ENCODE peak calls at places on chromosomes 7 and 10, in ten cellular contexts. One of them, this sample, is unnamed. For H3K4me1 and H3K27me3, the result is how much of the 10 kb centered on the place peaks cover.

GRCh38 chr10:15856328-15857000 is 3.8 kb downstream of the MINDY3 start:
- DNase-seq in neuronal stem cell: no peak
- DNase-seq in SK-N-SH: peak
- DNase-seq in GM12878: no peak
- DNase-seq in neural progenitor cell: no peak
- DNase-seq in mesendoderm: peak
- DNase-seq in HCT116: no peak
- DNase-seq in mesenchymal stem cell: peak
- DNase-seq in adipocyte: peak
- DNase-seq in IMR-90: no peak
- DNase-seq in this sample: no peak

GRCh38 chr7:46029111-46029704 is 108.1 kb upstream of the IGFBP3 start:
- DNase-seq in mesendoderm: peak
- DNase-seq in GM12878: no peak
- DNase-seq in neuronal stem cell: no peak
- DNase-seq in mesenchymal stem cell: no peak
- DNase-seq in HCT116: no peak
- DNase-seq in neural progenitor cell: no peak
- DNase-seq in IMR-90: no peak
- DNase-seq in SK-N-SH: peak
- DNase-seq in adipocyte: no peak
- DNase-seq in this sample: no peak

GRCh38 chr7:83466956-83467355 is 182.0 kb downstream of the SEMA3E start:
- DNase-seq in neuronal stem cell: no peak
- DNase-seq in mesenchymal stem cell: no peak
- DNase-seq in GM12878: no peak
- DNase-seq in adipocyte: no peak
- DNase-seq in HCT116: no peak
- DNase-seq in IMR-90: no peak
- DNase-seq in mesendoderm: peak
- DNase-seq in SK-N-SH: no peak
- DNase-seq in neural progenitor cell: no peak
- DNase-seq in this sample: no peak

GRCh38 chr10:129192344-129193128 is 274.5 kb upstream of the MGMT start:
- DNase-seq in HCT116: no peak
- DNase-seq in GM12878: no peak
- DNase-seq in neural progenitor cell: no peak
- DNase-seq in SK-N-SH: no peak
- DNase-seq in IMR-90: no peak
- DNase-seq in adipocyte: no peak
- DNase-seq in mesendoderm: peak
- DNase-seq in neuronal stem cell: no peak
- DNase-seq in mesenchymal stem cell: no peak
- DNase-seq in this sample: no peak

GRCh38 chr7:50677279-50677996 is 105.3 kb downstream of the GRB10 start:
- DNase-seq in GM12878: no peak
- DNase-seq in neuronal stem cell: no peak
- DNase-seq in SK-N-SH: no peak
- DNase-seq in mesendoderm: no peak
- DNase-seq in HCT116: no peak
- DNase-seq in IMR-90: no peak
- DNase-seq in neural progenitor cell: no peak
- DNase-seq in mesenchymal stem cell: no peak
- DNase-seq in adipocyte: no peak
- DNase-seq in this sample: no peak

GRCh38 chr7:153320005-153320404 is 560.5 kb downstream of the ACTR3B start:
- DNase-seq in mesenchymal stem cell: no peak
- DNase-seq in mesendoderm: no peak
- DNase-seq in HCT116: no peak
- DNase-seq in neural progenitor cell: no peak
- DNase-seq in neuronal stem cell: no peak
- DNase-seq in IMR-90: no peak
- DNase-seq in adipocyte: no peak
- DNase-seq in SK-N-SH: no peak
- DNase-seq in GM12878: no peak
- DNase-seq in this sample: no peak

GRCh38 chr7:35036361-35037171 is 719 bp downstream of the DPY19L1 start:
- DNase-seq in neuronal stem cell: peak
- DNase-seq in HCT116: no peak
- DNase-seq in IMR-90: peak
- DNase-seq in GM12878: no peak
- DNase-seq in mesenchymal stem cell: peak
- DNase-seq in neural progenitor cell: peak
- DNase-seq in mesendoderm: peak
- DNase-seq in SK-N-SH: peak
- DNase-seq in adipocyte: peak
- DNase-seq in this sample: peak

GRCh38 chr7:18405731-18406130 is 89.8 kb upstream of the HDAC9 start:
- DNase-seq in GM12878: no peak
- DNase-seq in adipocyte: no peak
- DNase-seq in IMR-90: no peak
- DNase-seq in neural progenitor cell: no peak
- DNase-seq in mesendoderm: no peak
- DNase-seq in neuronal stem cell: no peak
- DNase-seq in mesenchymal stem cell: no peak
- DNase-seq in SK-N-SH: no peak
- DNase-seq in HCT116: no peak
- DNase-seq in this sample: no peak

GRCh38 chr7:30775992-30776391 is 4.8 kb downstream of the MINDY4 start:
- DNase-seq in HCT116: no peak
- DNase-seq in mesenchymal stem cell: no peak
- DNase-seq in IMR-90: no peak
- DNase-seq in mesendoderm: no peak
- DNase-seq in neuronal stem cell: no peak
- DNase-seq in adipocyte: no peak
- DNase-seq in SK-N-SH: no peak
- DNase-seq in neural progenitor cell: no peak
- DNase-seq in GM12878: no peak
- DNase-seq in this sample: no peak

GRCh38 chr10:88386204-88386877 is 196.8 kb downstream of the RNLS start:
- DNase-seq in HCT116: no peak
- DNase-seq in GM12878: peak
- DNase-seq in neural progenitor cell: no peak
- DNase-seq in IMR-90: no peak
- DNase-seq in adipocyte: peak
- DNase-seq in mesenchymal stem cell: no peak
- DNase-seq in neuronal stem cell: no peak
- DNase-seq in SK-N-SH: peak
- DNase-seq in mesendoderm: peak
- DNase-seq in this sample: no peak

GRCh38 chr10:80498039-80498832 is 39.5 kb upstream of the SH2D4B start:
- DNase-seq in HCT116: no peak
- DNase-seq in IMR-90: no peak
- DNase-seq in neural progenitor cell: no peak
- DNase-seq in mesenchymal stem cell: peak
- DNase-seq in GM12878: no peak
- DNase-seq in adipocyte: no peak
- DNase-seq in mesendoderm: no peak
- DNase-seq in neuronal stem cell: no peak
- DNase-seq in SK-N-SH: no peak
- DNase-seq in this sample: no peak
- H3K4me1 ChIP-seq in HCT116: half or more
- H3K4me1 ChIP-seq in IMR-90: under half
- H3K4me1 ChIP-seq in neural progenitor cell: under half
- H3K4me1 ChIP-seq in mesenchymal stem cell: half or more
- H3K4me1 ChIP-seq in GM12878: half or more
- H3K4me1 ChIP-seq in adipocyte: half or more
- H3K4me1 ChIP-seq in mesendoderm: under half
- H3K4me1 ChIP-seq in neuronal stem cell: under half
- H3K4me1 ChIP-seq in SK-N-SH: half or more
- H3K4me1 ChIP-seq in this sample: under half

GRCh38 chr10:131746785-131747184 is 154.0 kb upstream of the PPP2R2D start:
- DNase-seq in HCT116: peak
- DNase-seq in GM12878: no peak
- DNase-seq in mesendoderm: peak
- DNase-seq in adipocyte: no peak
- DNase-seq in neuronal stem cell: no peak
- DNase-seq in IMR-90: no peak
- DNase-seq in SK-N-SH: no peak
- DNase-seq in neural progenitor cell: no peak
- DNase-seq in mesenchymal stem cell: no peak
- DNase-seq in this sample: no peak

GRCh38 chr10:131746241-131746711 is 154.5 kb upstream of the PPP2R2D start:
- DNase-seq in GM12878: no peak
- DNase-seq in IMR-90: no peak
- DNase-seq in neural progenitor cell: no peak
- DNase-seq in mesenchymal stem cell: no peak
- DNase-seq in neuronal stem cell: no peak
- DNase-seq in adipocyte: no peak
- DNase-seq in mesendoderm: no peak
- DNase-seq in HCT116: no peak
- DNase-seq in SK-N-SH: no peak
- DNase-seq in this sample: no peak

GRCh38 chr10:131748191-131748590 is 152.6 kb upstream of the PPP2R2D start:
- DNase-seq in mesenchymal stem cell: no peak
- DNase-seq in neural progenitor cell: no peak
- DNase-seq in IMR-90: no peak
- DNase-seq in HCT116: no peak
- DNase-seq in SK-N-SH: no peak
- DNase-seq in neuronal stem cell: no peak
- DNase-seq in adipocyte: no peak
- DNase-seq in mesendoderm: no peak
- DNase-seq in GM12878: no peak
- DNase-seq in this sample: no peak

GRCh38 chr10:131747791-131748190 is 153.0 kb upstream of the PPP2R2D start:
- DNase-seq in IMR-90: no peak
- DNase-seq in HCT116: no peak
- DNase-seq in neuronal stem cell: no peak
- DNase-seq in GM12878: no peak
- DNase-seq in mesendoderm: no peak
- DNase-seq in neural progenitor cell: no peak
- DNase-seq in SK-N-SH: no peak
- DNase-seq in adipocyte: no peak
- DNase-seq in mesenchymal stem cell: no peak
- DNase-seq in this sample: no peak

DNA sequence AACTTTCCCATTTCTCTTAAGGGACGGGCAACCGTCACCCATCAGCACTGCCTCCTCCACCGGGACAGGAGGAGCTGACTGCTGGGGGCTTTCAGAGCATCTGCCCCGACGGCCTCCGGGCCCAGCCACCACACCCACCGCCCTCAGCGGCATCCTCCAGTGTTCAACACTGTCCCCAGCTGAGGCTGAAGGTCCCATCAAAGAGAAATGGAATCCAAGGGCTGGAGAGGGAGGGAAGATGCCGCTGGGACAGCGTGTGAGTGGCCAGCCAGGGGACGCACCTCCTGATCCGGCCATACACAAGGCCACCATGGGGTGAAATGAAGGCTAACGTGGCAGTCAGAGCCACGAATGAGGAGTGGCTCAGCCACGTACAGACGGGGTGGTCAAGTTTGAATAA is 153.6 kb upstream of the PPP2R2D start:
- DNase-seq in IMR-90: no peak
- DNase-seq in SK-N-SH: no peak
- DNase-seq in mesenchymal stem cell: no peak
- DNase-seq in HCT116: no peak
- DNase-seq in neural progenitor cell: no peak
- DNase-seq in mesendoderm: no peak
- DNase-seq in GM12878: no peak
- DNase-seq in adipocyte: no peak
- DNase-seq in neuronal stem cell: no peak
- DNase-seq in this sample: no peak
- H3K27me3 ChIP-seq in IMR-90: under half
- H3K27me3 ChIP-seq in SK-N-SH: under half
- H3K27me3 ChIP-seq in mesenchymal stem cell: under half
- H3K27me3 ChIP-seq in HCT116: under half
- H3K27me3 ChIP-seq in neural progenitor cell: under half
- H3K27me3 ChIP-seq in mesendoderm: under half
- H3K27me3 ChIP-seq in GM12878: under half
- H3K27me3 ChIP-seq in adipocyte: under half
- H3K27me3 ChIP-seq in neuronal stem cell: under half
- H3K27me3 ChIP-seq in this sample: under half

DNA sequence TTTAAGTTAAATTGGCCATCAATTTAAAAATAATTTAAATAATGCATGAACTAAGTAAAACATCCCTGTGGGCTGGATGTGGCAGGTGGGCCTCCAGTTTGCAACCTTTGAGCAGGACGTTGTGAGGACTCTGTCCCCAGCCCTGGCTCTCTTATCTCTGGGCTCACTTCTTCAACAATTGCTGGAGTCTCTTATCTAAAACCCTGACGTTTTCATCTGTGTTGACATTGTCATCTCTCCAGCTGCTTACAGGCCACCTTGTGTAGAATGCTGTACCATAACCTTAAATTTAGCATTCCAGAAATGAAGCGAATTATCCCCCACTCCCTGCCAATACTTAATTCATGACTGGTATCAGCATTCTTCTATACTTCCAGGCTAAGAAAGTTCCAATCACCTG is 3.2 kb upstream of the KIF5B start:
- DNase-seq in GM12878: no peak
- DNase-seq in HCT116: no peak
- DNase-seq in neural progenitor cell: no peak
- DNase-seq in mesendoderm: peak
- DNase-seq in mesenchymal stem cell: no peak
- DNase-seq in IMR-90: no peak
- DNase-seq in neuronal stem cell: no peak
- DNase-seq in adipocyte: no peak
- DNase-seq in SK-N-SH: no peak
- DNase-seq in this sample: no peak
- H3K9ac ChIP-seq in GM12878: no peak
- H3K9ac ChIP-seq in HCT116: no peak
- H3K9ac ChIP-seq in neural progenitor cell: no peak
- H3K9ac ChIP-seq in mesendoderm: no peak
- H3K9ac ChIP-seq in mesenchymal stem cell: no peak
- H3K9ac ChIP-seq in IMR-90: no peak
- H3K9ac ChIP-seq in neuronal stem cell: no peak
- H3K9ac ChIP-seq in adipocyte: no peak
- H3K9ac ChIP-seq in SK-N-SH: no peak
- H3K9ac ChIP-seq in this sample: no peak

GRCh38 chr10:61986788-61987187 is 85.3 kb downstream of the ARID5B start:
- DNase-seq in SK-N-SH: no peak
- DNase-seq in adipocyte: no peak
- DNase-seq in mesendoderm: no peak
- DNase-seq in neural progenitor cell: no peak
- DNase-seq in HCT116: no peak
- DNase-seq in neuronal stem cell: no peak
- DNase-seq in mesenchymal stem cell: no peak
- DNase-seq in GM12878: no peak
- DNase-seq in IMR-90: no peak
- DNase-seq in this sample: no peak

GRCh38 chr10:61984803-61985418 is 83.4 kb downstream of the ARID5B start:
- DNase-seq in IMR-90: no peak
- DNase-seq in adipocyte: no peak
- DNase-seq in neuronal stem cell: no peak
- DNase-seq in HCT116: no peak
- DNase-seq in mesenchymal stem cell: no peak
- DNase-seq in GM12878: no peak
- DNase-seq in neural progenitor cell: no peak
- DNase-seq in SK-N-SH: no peak
- DNase-seq in mesendoderm: no peak
- DNase-seq in this sample: no peak

GRCh38 chr10:61987537-61987936 is 86.0 kb downstream of the ARID5B start:
- DNase-seq in GM12878: no peak
- DNase-seq in adipocyte: no peak
- DNase-seq in HCT116: no peak
- DNase-seq in mesendoderm: no peak
- DNase-seq in SK-N-SH: no peak
- DNase-seq in mesenchymal stem cell: no peak
- DNase-seq in neuronal stem cell: no peak
- DNase-seq in neural progenitor cell: no peak
- DNase-seq in IMR-90: no peak
- DNase-seq in this sample: no peak

GRCh38 chr10:61985715-61986114 is 84.2 kb downstream of the ARID5B start:
- DNase-seq in adipocyte: no peak
- DNase-seq in IMR-90: no peak
- DNase-seq in HCT116: no peak
- DNase-seq in neural progenitor cell: no peak
- DNase-seq in neuronal stem cell: no peak
- DNase-seq in mesendoderm: no peak
- DNase-seq in GM12878: no peak
- DNase-seq in mesenchymal stem cell: no peak
- DNase-seq in SK-N-SH: no peak
- DNase-seq in this sample: no peak

GRCh38 chr10:61986357-61986756 is 84.9 kb downstream of the ARID5B start:
- DNase-seq in neuronal stem cell: no peak
- DNase-seq in mesendoderm: no peak
- DNase-seq in neural progenitor cell: no peak
- DNase-seq in adipocyte: no peak
- DNase-seq in HCT116: no peak
- DNase-seq in IMR-90: no peak
- DNase-seq in SK-N-SH: no peak
- DNase-seq in GM12878: no peak
- DNase-seq in mesenchymal stem cell: no peak
- DNase-seq in this sample: no peak
- H3K4me1 ChIP-seq in neuronal stem cell: under half
- H3K4me1 ChIP-seq in mesendoderm: under half
- H3K4me1 ChIP-seq in neural progenitor cell: under half
- H3K4me1 ChIP-seq in adipocyte: under half
- H3K4me1 ChIP-seq in HCT116: under half
- H3K4me1 ChIP-seq in IMR-90: under half
- H3K4me1 ChIP-seq in SK-N-SH: under half
- H3K4me1 ChIP-seq in GM12878: under half
- H3K4me1 ChIP-seq in mesenchymal stem cell: under half
- H3K4me1 ChIP-seq in this sample: under half

This sample was measured in fibroblast of lung.